ENCODE peak calls at places on chromosomes 11 and 22, in seven cellular contexts. One of them, this sample, is unnamed.
A peak's percentile ranks its signal among the peaks of the same experiment; 100 is the strongest.

GRCh38 chr11:83862691-83863090 is 576.5 kb upstream of the CCDC90B start:
- DNase-seq in SK-N-SH: no peak
- DNase-seq in K562: no peak
- DNase-seq in GM12878: no peak
- DNase-seq in GM12891: no peak
- DNase-seq in HepG2: no peak
- DNase-seq in H1: no peak
- DNase-seq in this sample: no peak

GRCh38 chr11:29025001-29025400 is 916.8 kb downstream of the METTL15 start:
- DNase-seq in GM12891: no peak
- DNase-seq in K562: no peak
- DNase-seq in H1: no peak
- DNase-seq in GM12878: no peak
- DNase-seq in HepG2: no peak
- DNase-seq in SK-N-SH: no peak
- DNase-seq in this sample: no peak

GRCh38 chr11:35029979-35030378 is 109.0 kb upstream of the CD44 start:
- DNase-seq in HepG2: no peak
- DNase-seq in SK-N-SH: no peak
- DNase-seq in K562: peak; percentile 79
- DNase-seq in GM12878: peak; percentile 81
- DNase-seq in H1: no peak
- DNase-seq in GM12891: no peak
- DNase-seq in this sample: no peak

GRCh38 chr22:27662359-27663030 is 139.1 kb downstream of the MN1 start:
- DNase-seq in GM12878: no peak
- DNase-seq in SK-N-SH: peak; percentile 80
- DNase-seq in K562: peak; percentile 36
- DNase-seq in H1: no peak
- DNase-seq in HepG2: peak; percentile 47
- DNase-seq in GM12891: no peak
- DNase-seq in this sample: no peak

GRCh38 chr11:23765862-23766261 is 731.0 kb upstream of the LUZP2 start:
- DNase-seq in H1: no peak
- DNase-seq in HepG2: no peak
- DNase-seq in GM12878: no peak
- DNase-seq in SK-N-SH: no peak
- DNase-seq in GM12891: no peak
- DNase-seq in K562: no peak
- DNase-seq in this sample: no peak

GRCh38 chr11:9280655-9281301 is 15.6 kb upstream of the DENND5A start:
- DNase-seq in SK-N-SH: no peak
- DNase-seq in GM12891: no peak
- DNase-seq in K562: peak; percentile 52
- DNase-seq in GM12878: peak; percentile 58
- DNase-seq in HepG2: no peak
- DNase-seq in H1: no peak
- DNase-seq in this sample: no peak

GRCh38 chr11:44789466-44789865 is 62.7 kb downstream of the TSPAN18 start:
- DNase-seq in K562: no peak
- DNase-seq in H1: no peak
- DNase-seq in GM12878: no peak
- DNase-seq in GM12891: no peak
- DNase-seq in HepG2: no peak
- DNase-seq in SK-N-SH: no peak
- DNase-seq in this sample: no peak

GRCh38 chr11:88016392-88017020 is 158.7 kb downstream of the RAB38 start:
- DNase-seq in GM12878: peak; percentile 27
- DNase-seq in GM12891: no peak
- DNase-seq in HepG2: peak; percentile 78
- DNase-seq in H1: peak; percentile 33
- DNase-seq in K562: peak; percentile 73
- DNase-seq in SK-N-SH: peak; percentile 28
- DNase-seq in this sample: no peak

GRCh38 chr11:126646701-126647209 is 291.3 kb downstream of the ST3GAL4 start:
- DNase-seq in GM12891: no peak
- DNase-seq in GM12878: no peak
- DNase-seq in SK-N-SH: no peak
- DNase-seq in K562: no peak
- DNase-seq in HepG2: no peak
- DNase-seq in H1: no peak
- DNase-seq in this sample: no peak

GRCh38 chr11:113176971-113177370 is 137.4 kb upstream of the TTC12 start:
- DNase-seq in GM12891: no peak
- DNase-seq in GM12878: no peak
- DNase-seq in HepG2: no peak
- DNase-seq in H1: no peak
- DNase-seq in SK-N-SH: no peak
- DNase-seq in K562: no peak
- DNase-seq in this sample: no peak

GRCh38 chr11:41522899-41523672 is 63.6 kb upstream of the LRRC4C start:
- DNase-seq in H1: no peak
- DNase-seq in GM12891: no peak
- DNase-seq in HepG2: no peak
- DNase-seq in K562: no peak
- DNase-seq in GM12878: no peak
- DNase-seq in SK-N-SH: no peak
- DNase-seq in this sample: no peak

GRCh38 chr11:6320411-6321207 is at the start of gene CAVIN3:
- DNase-seq in SK-N-SH: peak; percentile 17
- DNase-seq in K562: peak; percentile 7
- DNase-seq in GM12878: peak; percentile 43
- DNase-seq in H1: no peak
- DNase-seq in HepG2: no peak
- DNase-seq in GM12891: peak; percentile 13
- DNase-seq in this sample: peak; percentile 33

GRCh38 chr22:49212466-49212865 is 615.2 kb downstream of the BRD1 start:
- DNase-seq in H1: no peak
- DNase-seq in SK-N-SH: no peak
- DNase-seq in GM12891: no peak
- DNase-seq in K562: no peak
- DNase-seq in GM12878: no peak
- DNase-seq in HepG2: no peak
- DNase-seq in this sample: no peak

GRCh38 chr22:36323182-36323854 is 64.4 kb downstream of the MYH9 start:
- DNase-seq in GM12878: no peak
- DNase-seq in GM12891: no peak
- DNase-seq in HepG2: no peak
- DNase-seq in H1: no peak
- DNase-seq in K562: no peak
- DNase-seq in SK-N-SH: no peak
- DNase-seq in this sample: no peak

GRCh38 chr11:119964136-119965025 is 173.5 kb downstream of the TRIM29 start:
- DNase-seq in GM12878: no peak
- DNase-seq in SK-N-SH: no peak
- DNase-seq in H1: peak; percentile 50
- DNase-seq in GM12891: no peak
- DNase-seq in HepG2: no peak
- DNase-seq in K562: no peak
- DNase-seq in this sample: no peak

GRCh38 chr11:44177905-44178304 is 82.4 kb downstream of the EXT2 start:
- DNase-seq in HepG2: no peak
- DNase-seq in GM12878: no peak
- DNase-seq in H1: no peak
- DNase-seq in SK-N-SH: no peak
- DNase-seq in GM12891: no peak
- DNase-seq in K562: no peak
- DNase-seq in this sample: no peak

GRCh38 chr11:65869643-65870306 is 2.8 kb downstream of the EFEMP2 start:
- DNase-seq in HepG2: no peak
- DNase-seq in H1: no peak
- DNase-seq in SK-N-SH: no peak
- DNase-seq in GM12891: no peak
- DNase-seq in K562: no peak
- DNase-seq in GM12878: no peak
- DNase-seq in this sample: no peak

GRCh38 chr22:50218153-50218995 is 17.6 kb downstream of the SELENOO start:
- DNase-seq in GM12891: no peak
- DNase-seq in GM12878: no peak
- DNase-seq in K562: no peak
- DNase-seq in SK-N-SH: no peak
- DNase-seq in H1: no peak
- DNase-seq in HepG2: no peak
- DNase-seq in this sample: no peak

GRCh38 chr11:111841370-111842053 is 29.9 kb downstream of the ALG9 start:
- DNase-seq in H1: peak; percentile 46
- DNase-seq in GM12891: peak; percentile 43
- DNase-seq in SK-N-SH: peak; percentile 73
- DNase-seq in GM12878: peak; percentile 48
- DNase-seq in HepG2: peak; percentile 77
- DNase-seq in K562: peak; percentile 92
- DNase-seq in this sample: peak; percentile 23

GRCh38 chr11:46693597-46694012 is 6.8 kb downstream of the ARHGAP1 start:
- DNase-seq in GM12878: no peak
- DNase-seq in H1: no peak
- DNase-seq in GM12891: no peak
- DNase-seq in HepG2: no peak
- DNase-seq in SK-N-SH: no peak
- DNase-seq in K562: no peak
- DNase-seq in this sample: no peak

GRCh38 chr22:38051900-38052862 is 5.0 kb upstream of the PICK1 start:
- DNase-seq in H1: peak; percentile 81
- DNase-seq in HepG2: peak; percentile 84
- DNase-seq in SK-N-SH: peak; percentile 84
- DNase-seq in K562: peak; percentile 83
- DNase-seq in GM12891: peak; percentile 91
- DNase-seq in GM12878: peak; percentile 30
- DNase-seq in this sample: peak; percentile 93

GRCh38 chr11:17606206-17607082 is 59.4 kb downstream of the OTOG start:
- DNase-seq in GM12891: no peak
- DNase-seq in H1: no peak
- DNase-seq in GM12878: no peak
- DNase-seq in SK-N-SH: no peak
- DNase-seq in HepG2: no peak
- DNase-seq in K562: peak; percentile 20
- DNase-seq in this sample: no peak

GRCh38 chr11:75768112-75768908 is at the start of gene DGAT2:
- DNase-seq in K562: peak; percentile 94
- DNase-seq in GM12878: peak; percentile 47
- DNase-seq in HepG2: peak; percentile 84
- DNase-seq in H1: peak; percentile 33
- DNase-seq in GM12891: peak; percentile 91
- DNase-seq in SK-N-SH: peak; percentile 93
- DNase-seq in this sample: peak; percentile 83
- TF ChIP-seq POLR2AphosphoS5 in K562: no peak
- TF ChIP-seq POLR2AphosphoS5 in GM12878: peak; percentile 74
- TF ChIP-seq POLR2AphosphoS5 in HepG2: peak; percentile 64
- TF ChIP-seq POLR2AphosphoS5 in H1: no peak
- TF ChIP-seq POLR2AphosphoS5 in GM12891: no peak
- TF ChIP-seq POLR2AphosphoS5 in SK-N-SH: no peak
- TF ChIP-seq POLR2AphosphoS5 in this sample: peak; percentile 68

GRCh38 chr11:75800136-75800675 is 14.8 kb upstream of the UVRAG start:
- DNase-seq in SK-N-SH: no peak
- DNase-seq in GM12891: no peak
- DNase-seq in H1: no peak
- DNase-seq in GM12878: no peak
- DNase-seq in HepG2: no peak
- DNase-seq in K562: no peak
- DNase-seq in this sample: no peak

GRCh38 chr11:75795276-75796090 is 19.5 kb upstream of the UVRAG start:
- DNase-seq in HepG2: peak; percentile 80
- DNase-seq in K562: no peak
- DNase-seq in GM12878: no peak
- DNase-seq in SK-N-SH: no peak
- DNase-seq in GM12891: no peak
- DNase-seq in H1: no peak
- DNase-seq in this sample: no peak

GRCh38 chr11:75797796-75798195 is 17.2 kb upstream of the UVRAG start:
- DNase-seq in GM12878: no peak
- DNase-seq in H1: no peak
- DNase-seq in GM12891: no peak
- DNase-seq in SK-N-SH: no peak
- DNase-seq in K562: no peak
- DNase-seq in HepG2: no peak
- DNase-seq in this sample: no peak

GRCh38 chr11:75796091-75796435 is 18.9 kb upstream of the UVRAG start:
- DNase-seq in HepG2: no peak
- DNase-seq in GM12891: no peak
- DNase-seq in H1: no peak
- DNase-seq in SK-N-SH: no peak
- DNase-seq in GM12878: no peak
- DNase-seq in K562: no peak
- DNase-seq in this sample: no peak

DNA sequence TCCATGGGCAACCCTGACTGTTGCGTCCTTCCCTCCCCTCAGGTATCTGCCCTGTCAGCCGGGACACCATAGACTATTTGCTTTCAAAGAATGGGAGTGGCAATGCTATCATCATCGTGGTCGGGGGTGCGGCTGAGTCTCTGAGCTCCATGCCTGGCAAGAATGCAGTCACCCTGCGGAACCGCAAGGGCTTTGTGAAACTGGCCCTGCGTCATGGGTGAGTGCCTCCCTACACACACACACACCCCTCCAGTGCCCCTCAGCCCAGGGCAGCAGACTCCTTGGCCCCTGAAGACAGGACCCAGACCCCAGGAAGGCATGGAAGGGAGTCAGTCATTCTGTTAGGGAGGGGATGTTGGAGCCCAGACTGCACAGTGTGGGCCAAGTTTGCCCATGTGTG is 17.9 kb upstream of the UVRAG start:
- DNase-seq in GM12891: peak; percentile 58
- DNase-seq in HepG2: no peak
- DNase-seq in K562: no peak
- DNase-seq in SK-N-SH: no peak
- DNase-seq in H1: no peak
- DNase-seq in GM12878: no peak
- DNase-seq in this sample: no peak
- TF ChIP-seq TAF1 in GM12891: no peak
- TF ChIP-seq TAF1 in HepG2: no peak
- TF ChIP-seq TAF1 in K562: no peak
- TF ChIP-seq TAF1 in SK-N-SH: no peak
- TF ChIP-seq TAF1 in H1: no peak
- TF ChIP-seq TAF1 in GM12878: no peak
- TF ChIP-seq TAF1 in this sample: no peak

DNA sequence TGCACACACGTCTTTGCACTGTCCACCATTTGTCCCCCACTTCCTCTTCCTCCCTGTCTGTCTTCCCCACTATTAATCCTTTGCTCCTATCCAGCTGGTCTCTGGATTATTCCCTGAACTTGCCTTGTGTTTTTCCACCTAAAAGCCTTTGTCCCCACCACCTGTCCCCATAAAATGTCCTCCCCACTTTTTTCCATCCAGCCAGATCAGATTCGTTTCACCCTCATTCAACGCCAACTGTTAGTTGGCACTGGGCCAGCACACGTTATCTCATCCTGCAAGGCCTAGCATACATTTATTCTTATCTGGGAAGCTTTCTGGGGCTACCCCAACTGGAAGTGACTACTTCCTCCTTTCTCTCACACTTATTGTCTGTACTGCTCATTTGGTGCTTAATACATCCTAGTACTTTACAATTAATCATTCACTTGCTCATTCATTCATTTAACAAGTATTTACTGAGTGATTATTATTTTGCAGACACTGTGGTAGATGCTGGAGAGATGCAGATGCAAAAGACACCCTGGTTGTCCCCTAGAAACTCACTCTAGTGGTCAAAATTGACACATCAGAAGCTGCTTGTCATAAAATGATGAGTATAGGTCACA is 96.2 kb downstream of the RASSF10 start:
- DNase-seq in GM12891: no peak
- DNase-seq in HepG2: no peak
- DNase-seq in SK-N-SH: peak; percentile 41
- DNase-seq in GM12878: no peak
- DNase-seq in K562: peak; percentile 97
- DNase-seq in H1: no peak
- DNase-seq in this sample: no peak
- TF ChIP-seq POLR2AphosphoS5 in GM12891: no peak
- TF ChIP-seq POLR2AphosphoS5 in HepG2: no peak
- TF ChIP-seq POLR2AphosphoS5 in SK-N-SH: no peak
- TF ChIP-seq POLR2AphosphoS5 in GM12878: no peak
- TF ChIP-seq POLR2AphosphoS5 in K562: peak; percentile 93
- TF ChIP-seq POLR2AphosphoS5 in H1: no peak
- TF ChIP-seq POLR2AphosphoS5 in this sample: no peak

GRCh38 chr11:72227316-72228228 is 3.0 kb downstream of the INPPL1 start:
- DNase-seq in SK-N-SH: no peak
- DNase-seq in GM12891: no peak
- DNase-seq in GM12878: no peak
- DNase-seq in K562: no peak
- DNase-seq in HepG2: no peak
- DNase-seq in H1: no peak
- DNase-seq in this sample: no peak
- TF ChIP-seq TAF1 in SK-N-SH: no peak
- TF ChIP-seq TAF1 in GM12891: no peak
- TF ChIP-seq TAF1 in GM12878: no peak
- TF ChIP-seq TAF1 in K562: no peak
- TF ChIP-seq TAF1 in HepG2: no peak
- TF ChIP-seq TAF1 in H1: no peak
- TF ChIP-seq TAF1 in this sample: no peak

This sample was measured in GM12892.